ENCODE peak calls at places on chromosomes 13 and 19, in ten cellular contexts. One of them, this sample, is unnamed.

GRCh38 chr13:80340643-80341097 is 256 bp downstream of the SPRY2 start:
- DNase-seq in PC-3: no peak
- DNase-seq in cardiac muscle cell: peak; percentile 81
- DNase-seq in osteoblast: no peak
- DNase-seq in Peyer's patch: peak; percentile 51
- DNase-seq in gastrocnemius medialis: no peak
- DNase-seq in fibroblast of lung: peak; percentile 76
- DNase-seq in sigmoid colon: peak; percentile 73
- DNase-seq in hepatocyte: no peak
- DNase-seq in astrocyte: peak; percentile 64
- DNase-seq in this sample: no peak

GRCh38 chr13:53007872-53008271 is 20.7 kb upstream of the OLFM4 start:
- DNase-seq in PC-3: no peak
- DNase-seq in cardiac muscle cell: no peak
- DNase-seq in osteoblast: no peak
- DNase-seq in Peyer's patch: no peak
- DNase-seq in gastrocnemius medialis: no peak
- DNase-seq in fibroblast of lung: no peak
- DNase-seq in sigmoid colon: no peak
- DNase-seq in hepatocyte: no peak
- DNase-seq in astrocyte: no peak
- DNase-seq in this sample: no peak

GRCh38 chr13:100559886-100560285 is 28.7 kb downstream of the GGACT start:
- DNase-seq in PC-3: no peak
- DNase-seq in cardiac muscle cell: no peak
- DNase-seq in osteoblast: peak; percentile 48
- DNase-seq in Peyer's patch: no peak
- DNase-seq in gastrocnemius medialis: no peak
- DNase-seq in fibroblast of lung: no peak
- DNase-seq in sigmoid colon: no peak
- DNase-seq in hepatocyte: no peak
- DNase-seq in astrocyte: no peak
- DNase-seq in this sample: no peak

GRCh38 chr13:98466634-98467236 is 110.2 kb downstream of the STK24 start:
- DNase-seq in PC-3: peak; percentile 50
- DNase-seq in cardiac muscle cell: peak; percentile 53
- DNase-seq in osteoblast: peak; percentile 96
- DNase-seq in Peyer's patch: no peak
- DNase-seq in gastrocnemius medialis: no peak
- DNase-seq in fibroblast of lung: peak; percentile 57
- DNase-seq in sigmoid colon: peak; percentile 78
- DNase-seq in hepatocyte: no peak
- DNase-seq in astrocyte: no peak
- DNase-seq in this sample: peak; percentile 31

GRCh38 chr19:33268162-33268991 is 34.0 kb downstream of the CEBPA start:
- DNase-seq in PC-3: no peak
- DNase-seq in cardiac muscle cell: no peak
- DNase-seq in osteoblast: no peak
- DNase-seq in Peyer's patch: no peak
- DNase-seq in gastrocnemius medialis: no peak
- DNase-seq in fibroblast of lung: no peak
- DNase-seq in sigmoid colon: no peak
- DNase-seq in hepatocyte: no peak
- DNase-seq in astrocyte: no peak
- DNase-seq in this sample: no peak

GRCh38 chr13:31101511-31102170 is 60.1 kb downstream of the HSPH1 start:
- DNase-seq in PC-3: no peak
- DNase-seq in cardiac muscle cell: peak; percentile 10
- DNase-seq in osteoblast: peak; percentile 70
- DNase-seq in Peyer's patch: no peak
- DNase-seq in gastrocnemius medialis: no peak
- DNase-seq in fibroblast of lung: no peak
- DNase-seq in sigmoid colon: no peak
- DNase-seq in hepatocyte: no peak
- DNase-seq in astrocyte: no peak
- DNase-seq in this sample: no peak

GRCh38 chr13:99004931-99005330 is 27.1 kb upstream of the DOCK9 start:
- DNase-seq in PC-3: no peak
- DNase-seq in cardiac muscle cell: no peak
- DNase-seq in osteoblast: no peak
- DNase-seq in Peyer's patch: no peak
- DNase-seq in gastrocnemius medialis: no peak
- DNase-seq in fibroblast of lung: no peak
- DNase-seq in sigmoid colon: no peak
- DNase-seq in hepatocyte: no peak
- DNase-seq in astrocyte: no peak
- DNase-seq in this sample: no peak

GRCh38 chr13:20772401-20773131 is 1.2 kb downstream of the EEF1AKMT1 start:
- DNase-seq in PC-3: no peak
- DNase-seq in cardiac muscle cell: peak; percentile 67
- DNase-seq in osteoblast: no peak
- DNase-seq in Peyer's patch: no peak
- DNase-seq in gastrocnemius medialis: no peak
- DNase-seq in fibroblast of lung: peak; percentile 2
- DNase-seq in sigmoid colon: no peak
- DNase-seq in hepatocyte: no peak
- DNase-seq in astrocyte: peak; percentile 36
- DNase-seq in this sample: no peak

GRCh38 chr13:78239681-78240080 is 321.1 kb upstream of the EDNRB start:
- DNase-seq in PC-3: no peak
- DNase-seq in cardiac muscle cell: no peak
- DNase-seq in osteoblast: no peak
- DNase-seq in Peyer's patch: no peak
- DNase-seq in gastrocnemius medialis: no peak
- DNase-seq in fibroblast of lung: no peak
- DNase-seq in sigmoid colon: no peak
- DNase-seq in hepatocyte: no peak
- DNase-seq in astrocyte: no peak
- DNase-seq in this sample: no peak

DNA sequence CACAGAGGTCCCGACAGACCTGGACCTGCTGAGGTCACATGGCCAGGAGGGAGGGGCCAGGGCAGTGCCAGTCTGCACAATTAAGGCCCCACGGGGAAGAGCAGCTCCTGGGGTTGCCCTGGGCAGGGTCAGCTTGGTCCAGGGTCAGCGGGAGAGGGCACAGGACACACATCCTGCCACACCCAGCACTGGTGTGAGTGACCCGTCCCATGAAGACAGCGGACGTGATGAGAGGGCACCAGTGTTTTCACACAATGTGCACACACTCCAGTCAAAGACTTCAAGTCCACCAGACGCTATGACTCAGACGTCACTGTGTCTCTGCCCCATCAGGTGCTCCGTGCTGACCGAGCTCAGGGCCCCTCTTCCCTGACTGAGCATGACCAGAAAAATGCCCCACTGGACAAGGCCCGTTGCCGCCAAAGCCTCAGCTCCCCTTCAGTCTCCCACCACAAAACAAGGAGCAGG is 4.2 kb downstream of the TMEM259 start:
- DNase-seq in PC-3: peak; percentile 33
- DNase-seq in cardiac muscle cell: no peak
- DNase-seq in osteoblast: peak; percentile 98
- DNase-seq in Peyer's patch: peak; percentile 67
- DNase-seq in gastrocnemius medialis: peak; percentile 46
- DNase-seq in fibroblast of lung: peak; percentile 59
- DNase-seq in sigmoid colon: peak; percentile 75
- DNase-seq in hepatocyte: peak; percentile 70
- DNase-seq in astrocyte: peak; percentile 76
- DNase-seq in this sample: no peak
- H3K27ac ChIP-seq in PC-3: peak overlapping the region; percentile 37
- H3K27ac ChIP-seq in cardiac muscle cell: peak overlapping the region; percentile 36
- H3K27ac ChIP-seq in osteoblast: peak overlapping the region; percentile 31
- H3K27ac ChIP-seq in Peyer's patch: peak overlapping the region; percentile 51
- H3K27ac ChIP-seq in gastrocnemius medialis: peak overlapping the region; percentile 48
- H3K27ac ChIP-seq in fibroblast of lung: peak overlapping the region; percentile 45
- H3K27ac ChIP-seq in sigmoid colon: peak overlapping the region; percentile 58
- H3K27ac ChIP-seq in hepatocyte: peak overlapping the region; percentile 86
- H3K27ac ChIP-seq in astrocyte: peak overlapping the region; percentile 48
- H3K27ac ChIP-seq in this sample: no peak overlapping the region

GRCh38 chr19:6125571-6125989 is 9.9 kb upstream of the ACSBG2 start:
- DNase-seq in PC-3: peak; percentile 95
- DNase-seq in cardiac muscle cell: peak; percentile 79
- DNase-seq in osteoblast: peak; percentile 86
- DNase-seq in Peyer's patch: peak; percentile 87
- DNase-seq in gastrocnemius medialis: peak; percentile 53
- DNase-seq in fibroblast of lung: peak; percentile 67
- DNase-seq in sigmoid colon: peak; percentile 81
- DNase-seq in hepatocyte: peak; percentile 83
- DNase-seq in astrocyte: peak; percentile 47
- DNase-seq in this sample: peak; percentile 60

GRCh38 chr19:6127716-6128335 is 7.6 kb upstream of the ACSBG2 start:
- DNase-seq in PC-3: no peak
- DNase-seq in cardiac muscle cell: no peak
- DNase-seq in osteoblast: no peak
- DNase-seq in Peyer's patch: no peak
- DNase-seq in gastrocnemius medialis: no peak
- DNase-seq in fibroblast of lung: peak; percentile 8
- DNase-seq in sigmoid colon: no peak
- DNase-seq in hepatocyte: no peak
- DNase-seq in astrocyte: no peak
- DNase-seq in this sample: no peak

GRCh38 chr19:6126335-6126974 is 9.0 kb upstream of the ACSBG2 start:
- DNase-seq in PC-3: peak; percentile 94
- DNase-seq in cardiac muscle cell: peak; percentile 78
- DNase-seq in osteoblast: peak; percentile 73
- DNase-seq in Peyer's patch: no peak
- DNase-seq in gastrocnemius medialis: no peak
- DNase-seq in fibroblast of lung: peak; percentile 72
- DNase-seq in sigmoid colon: no peak
- DNase-seq in hepatocyte: peak; percentile 50
- DNase-seq in astrocyte: peak; percentile 41
- DNase-seq in this sample: no peak
- TF ChIP-seq CTCF in PC-3: peak; percentile 81
- TF ChIP-seq CTCF in cardiac muscle cell: peak; percentile 38
- TF ChIP-seq CTCF in osteoblast: peak; percentile 54
- TF ChIP-seq CTCF in Peyer's patch: peak; percentile 50
- TF ChIP-seq CTCF in gastrocnemius medialis: no peak
- TF ChIP-seq CTCF in fibroblast of lung: peak; percentile 32
- TF ChIP-seq CTCF in sigmoid colon: no peak
- TF ChIP-seq CTCF in hepatocyte: peak; percentile 38
- TF ChIP-seq CTCF in astrocyte: peak; percentile 45
- TF ChIP-seq CTCF in this sample: no peak

GRCh38 chr13:40618581-40619478 is 47.6 kb downstream of the FOXO1 start:
- DNase-seq in PC-3: no peak
- DNase-seq in cardiac muscle cell: no peak
- DNase-seq in osteoblast: no peak
- DNase-seq in Peyer's patch: no peak
- DNase-seq in gastrocnemius medialis: no peak
- DNase-seq in fibroblast of lung: no peak
- DNase-seq in sigmoid colon: no peak
- DNase-seq in hepatocyte: no peak
- DNase-seq in astrocyte: no peak
- DNase-seq in this sample: no peak

GRCh38 chr13:40613954-40614353 is 52.5 kb downstream of the FOXO1 start:
- DNase-seq in PC-3: no peak
- DNase-seq in cardiac muscle cell: no peak
- DNase-seq in osteoblast: no peak
- DNase-seq in Peyer's patch: no peak
- DNase-seq in gastrocnemius medialis: peak; percentile 39
- DNase-seq in fibroblast of lung: no peak
- DNase-seq in sigmoid colon: no peak
- DNase-seq in hepatocyte: no peak
- DNase-seq in astrocyte: no peak
- DNase-seq in this sample: no peak

GRCh38 chr13:40613192-40613818 is 53.1 kb downstream of the FOXO1 start:
- DNase-seq in PC-3: no peak
- DNase-seq in cardiac muscle cell: no peak
- DNase-seq in osteoblast: no peak
- DNase-seq in Peyer's patch: peak; percentile 82
- DNase-seq in gastrocnemius medialis: peak; percentile 38
- DNase-seq in fibroblast of lung: no peak
- DNase-seq in sigmoid colon: peak; percentile 79
- DNase-seq in hepatocyte: no peak
- DNase-seq in astrocyte: no peak
- DNase-seq in this sample: peak; percentile 57

GRCh38 chr13:40617801-40618356 is 48.6 kb downstream of the FOXO1 start:
- DNase-seq in PC-3: no peak
- DNase-seq in cardiac muscle cell: no peak
- DNase-seq in osteoblast: no peak
- DNase-seq in Peyer's patch: no peak
- DNase-seq in gastrocnemius medialis: peak; percentile 51
- DNase-seq in fibroblast of lung: no peak
- DNase-seq in sigmoid colon: no peak
- DNase-seq in hepatocyte: no peak
- DNase-seq in astrocyte: no peak
- DNase-seq in this sample: no peak

GRCh38 chr13:40615619-40616018 is 50.8 kb downstream of the FOXO1 start:
- DNase-seq in PC-3: no peak
- DNase-seq in cardiac muscle cell: no peak
- DNase-seq in osteoblast: no peak
- DNase-seq in Peyer's patch: no peak
- DNase-seq in gastrocnemius medialis: no peak
- DNase-seq in fibroblast of lung: no peak
- DNase-seq in sigmoid colon: no peak
- DNase-seq in hepatocyte: no peak
- DNase-seq in astrocyte: no peak
- DNase-seq in this sample: no peak
- H3K4me1 ChIP-seq in PC-3: peaks cover 11% of the 10 kb centered on the region
- H3K4me1 ChIP-seq in cardiac muscle cell: peaks cover 35% of the 10 kb centered on the region
- H3K4me1 ChIP-seq in osteoblast: no peaks in the 10 kb centered on the region
- H3K4me1 ChIP-seq in Peyer's patch: peaks cover 23% of the 10 kb centered on the region
- H3K4me1 ChIP-seq in gastrocnemius medialis: peaks cover 100% of the 10 kb centered on the region
- H3K4me1 ChIP-seq in fibroblast of lung: no peaks in the 10 kb centered on the region
- H3K4me1 ChIP-seq in sigmoid colon: peaks cover 55% of the 10 kb centered on the region
- H3K4me1 ChIP-seq in hepatocyte: no peaks in the 10 kb centered on the region
- H3K4me1 ChIP-seq in astrocyte: peaks cover 3% of the 10 kb centered on the region
- H3K4me1 ChIP-seq in this sample: peaks cover 97% of the 10 kb centered on the region

GRCh38 chr13:27619711-27620376 is 485 bp downstream of the LNX2 start:
- DNase-seq in PC-3: peak; percentile 29
- DNase-seq in cardiac muscle cell: peak; percentile 43
- DNase-seq in osteoblast: peak; percentile 85
- DNase-seq in Peyer's patch: peak; percentile 69
- DNase-seq in gastrocnemius medialis: peak; percentile 52
- DNase-seq in fibroblast of lung: peak; percentile 29
- DNase-seq in sigmoid colon: peak; percentile 81
- DNase-seq in hepatocyte: no peak
- DNase-seq in astrocyte: peak; percentile 11
- DNase-seq in this sample: peak; percentile 25

GRCh38 chr13:27621116-27621365 is 651 bp upstream of the POLR1D start:
- DNase-seq in PC-3: no peak
- DNase-seq in cardiac muscle cell: no peak
- DNase-seq in osteoblast: no peak
- DNase-seq in Peyer's patch: no peak
- DNase-seq in gastrocnemius medialis: no peak
- DNase-seq in fibroblast of lung: no peak
- DNase-seq in sigmoid colon: no peak
- DNase-seq in hepatocyte: no peak
- DNase-seq in astrocyte: peak; percentile 44
- DNase-seq in this sample: no peak

GRCh38 chr13:27619093-27619705 is 1.1 kb downstream of the LNX2 start:
- DNase-seq in PC-3: peak; percentile 21
- DNase-seq in cardiac muscle cell: peak; percentile 61
- DNase-seq in osteoblast: peak; percentile 54
- DNase-seq in Peyer's patch: no peak
- DNase-seq in gastrocnemius medialis: no peak
- DNase-seq in fibroblast of lung: peak; percentile 63
- DNase-seq in sigmoid colon: no peak
- DNase-seq in hepatocyte: no peak
- DNase-seq in astrocyte: peak; percentile 71
- DNase-seq in this sample: no peak

GRCh38 chr13:27620377-27621115 is at the start of gene LNX2:
- DNase-seq in PC-3: peak; percentile 93
- DNase-seq in cardiac muscle cell: peak; percentile 99
- DNase-seq in osteoblast: peak; percentile 99
- DNase-seq in Peyer's patch: peak; percentile 99
- DNase-seq in gastrocnemius medialis: peak; percentile 99
- DNase-seq in fibroblast of lung: peak; percentile 95
- DNase-seq in sigmoid colon: peak; percentile 99
- DNase-seq in hepatocyte: peak; percentile 99
- DNase-seq in astrocyte: peak; percentile 90
- DNase-seq in this sample: peak; percentile 94

GRCh38 chr13:27617801-27618411 is 2.4 kb downstream of the LNX2 start:
- DNase-seq in PC-3: peak; percentile 54
- DNase-seq in cardiac muscle cell: no peak
- DNase-seq in osteoblast: peak; percentile 46
- DNase-seq in Peyer's patch: no peak
- DNase-seq in gastrocnemius medialis: no peak
- DNase-seq in fibroblast of lung: no peak
- DNase-seq in sigmoid colon: no peak
- DNase-seq in hepatocyte: no peak
- DNase-seq in astrocyte: no peak
- DNase-seq in this sample: no peak
- H3K27ac ChIP-seq in PC-3: no peak overlapping the region
- H3K27ac ChIP-seq in cardiac muscle cell: no peak overlapping the region
- H3K27ac ChIP-seq in osteoblast: no peak overlapping the region
- H3K27ac ChIP-seq in Peyer's patch: no peak overlapping the region
- H3K27ac ChIP-seq in gastrocnemius medialis: no peak overlapping the region
- H3K27ac ChIP-seq in fibroblast of lung: no peak overlapping the region
- H3K27ac ChIP-seq in sigmoid colon: no peak overlapping the region
- H3K27ac ChIP-seq in hepatocyte: peak overlapping the region; percentile 93
- H3K27ac ChIP-seq in astrocyte: no peak overlapping the region
- H3K27ac ChIP-seq in this sample: no peak overlapping the region

This sample was measured in CD8-positive, alpha-beta T cell.